ENCODE peak calls at places on chromosomes 1 and 21, in six cellular contexts. O is right cardiac atrium, W is lung, J is tibial artery, K is PC-3, C is WERI-Rb-1. R is an unnamed sample.

GRCh38 chr1:20643080-20643479 is 9.8 kb downstream of the PINK1 start:
- DNase-seq in C (no peak), J (no peak), K (no peak), O (no peak), W (no peak), R (no peak)

GRCh38 chr1:156666862-156667609 is 10.2 kb downstream of the NES start:
- DNase-seq in K (no peak), O (no peak), J (no peak), W (no peak), C (no peak), R (no peak)

GRCh38 chr1:236605030-236605806 is 902 bp upstream of the HEATR1 start:
- DNase-seq in J (no peak), K (no peak), O (no peak), C (no peak), W (no peak), R (no peak)

GRCh38 chr1:228691926-228692325 is 43.4 kb upstream of the RHOU start:
- DNase-seq in C (peak), W (no peak), K (peak), O (no peak), J (no peak), R (no peak)

GRCh38 chr1:210214573-210215409 is 17.8 kb upstream of the SERTAD4 start:
- DNase-seq in K (peak), C (no peak), O (no peak), W (no peak), J (no peak), R (no peak)

GRCh38 chr21:25368531-25368930 is 238.8 kb downstream of the MRPL39 start:
- DNase-seq in K (no peak), O (no peak), J (no peak), C (no peak), W (no peak), R (no peak)

GRCh38 chr1:41483960-41484844 is at the start of gene EDN2:
- DNase-seq in W (peak), K (peak), J (no peak), C (peak), O (no peak), R (no peak)

GRCh38 chr1:219781491-219781890 is 146.9 kb downstream of the SLC30A10 start:
- DNase-seq in O (no peak), K (no peak), J (no peak), C (no peak), W (no peak), R (no peak)

GRCh38 chr1:7539772-7540175 is 231.3 kb upstream of the VAMP3 start:
- DNase-seq in W (peak), O (no peak), J (no peak), K (peak), C (peak), R (peak)

DNA sequence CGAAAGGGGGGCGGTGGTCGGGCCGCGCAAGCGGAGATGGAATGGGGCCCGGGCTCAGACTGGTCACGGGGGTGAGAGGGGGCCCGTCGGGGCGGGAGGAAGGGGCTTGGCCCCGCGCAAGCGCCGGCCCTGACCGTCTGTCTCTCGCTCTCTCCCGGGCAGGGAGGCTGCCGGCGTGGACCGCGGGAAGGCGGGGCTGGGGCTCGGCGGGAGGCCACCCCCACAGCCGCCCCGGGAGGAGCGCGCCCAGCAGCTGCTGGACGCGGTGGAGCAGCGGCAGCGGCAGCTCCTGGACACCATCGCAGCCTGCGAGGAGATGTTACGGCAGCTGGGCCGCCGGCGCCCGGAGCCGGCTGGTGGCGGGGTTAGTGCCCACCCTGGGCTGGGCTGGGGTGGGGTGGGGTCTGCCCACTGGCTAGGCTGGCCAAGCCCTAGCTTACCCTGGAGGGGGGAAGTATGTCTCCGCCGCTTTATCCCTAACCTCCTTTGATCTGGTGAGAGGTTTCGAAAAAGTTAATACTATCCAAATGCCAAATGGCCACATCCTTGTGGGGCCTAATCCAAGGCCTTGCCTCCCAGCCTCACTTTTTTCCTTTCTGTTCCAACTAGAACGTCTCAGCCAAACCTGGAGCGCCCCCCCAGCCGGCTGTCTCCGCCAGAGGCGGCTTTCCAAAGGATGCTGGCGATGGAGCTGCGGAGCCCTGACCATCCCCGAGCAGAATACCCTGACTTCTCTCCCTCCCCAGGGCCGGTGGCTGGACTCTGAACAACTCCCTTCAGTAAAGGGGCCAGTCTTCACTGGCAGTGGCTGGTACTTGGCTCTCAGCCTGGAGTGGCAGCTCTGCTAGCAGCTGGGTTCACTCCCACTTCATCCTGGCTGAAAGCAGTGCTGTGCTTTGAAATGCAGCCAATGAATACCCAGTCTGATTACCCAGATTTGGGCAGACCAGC is 636 bp upstream of the YRDC start:
- DNase-seq in O (peak), J (peak), C (peak), K (peak), W (peak), R (no peak)
- H3K27ac ChIP-seq in O (peak), J (peak), C (peak), K (no peak), W (peak), R (peak)

GRCh38 chr21:29434081-29434480 is 135.4 kb downstream of the BACH1 start:
- DNase-seq in O (no peak), K (no peak), C (no peak), W (no peak), J (no peak), R (no peak)

GRCh38 chr21:29431680-29432079 is 133.0 kb downstream of the BACH1 start:
- DNase-seq in K (no peak), J (no peak), C (no peak), O (no peak), W (no peak), R (no peak)

GRCh38 chr21:29430581-29430980 is 131.9 kb downstream of the BACH1 start:
- DNase-seq in K (no peak), J (no peak), W (no peak), O (no peak), C (no peak), R (no peak)

GRCh38 chr21:29436143-29436542 is 137.4 kb downstream of the BACH1 start:
- DNase-seq in C (no peak), J (no peak), O (peak), K (no peak), W (no peak), R (no peak)

GRCh38 chr21:29433366-29434059 is 134.8 kb downstream of the BACH1 start:
- DNase-seq in J (no peak), K (no peak), W (no peak), O (no peak), C (no peak), R (no peak)
- H3K27ac ChIP-seq in J (no peak), K (no peak), W (no peak), O (no peak), C (no peak), R (no peak)

GRCh38 chr1:33792651-33793050 is 71.2 kb upstream of the HMGB4 start:
- DNase-seq in W (no peak), O (no peak), J (no peak), K (no peak), C (no peak), R (no peak)
- H3K27ac ChIP-seq in W (no peak), O (no peak), J (no peak), K (no peak), C (no peak), R (no peak)

DNA sequence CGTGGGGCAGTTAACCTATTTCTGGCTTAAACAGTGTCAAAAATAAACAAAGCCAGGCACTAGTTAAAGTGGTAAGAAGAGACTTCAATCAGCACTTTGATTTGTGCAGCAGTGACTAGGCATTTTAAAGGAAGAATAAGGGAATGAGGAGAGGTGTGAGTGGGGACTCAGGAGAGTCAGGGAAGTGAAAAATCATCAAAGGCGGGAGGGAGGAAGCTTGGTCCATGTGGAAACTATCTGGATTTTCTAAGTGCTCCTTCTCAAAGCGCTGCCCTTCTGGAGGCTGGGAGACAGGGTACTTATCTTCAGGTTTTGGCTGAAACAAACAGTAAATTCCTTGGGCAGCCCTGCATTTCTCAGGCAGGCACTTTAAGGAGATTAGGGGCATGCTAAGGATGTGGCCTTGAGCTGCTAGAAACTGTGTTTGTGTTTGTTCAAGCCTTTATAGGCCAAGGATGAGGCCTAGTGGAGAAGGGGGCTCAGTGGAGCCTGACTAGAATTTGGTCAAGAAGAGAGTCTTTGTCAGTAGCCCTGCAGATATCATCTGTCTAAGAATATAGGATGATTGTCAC is 486.5 kb downstream of the SIPA1L2 start:
- DNase-seq in C (no peak), K (no peak), J (no peak), O (no peak), W (no peak), R (no peak)
- H3K27ac ChIP-seq in C (no peak), K (peak), J (peak), O (no peak), W (no peak), R (peak)

DNA sequence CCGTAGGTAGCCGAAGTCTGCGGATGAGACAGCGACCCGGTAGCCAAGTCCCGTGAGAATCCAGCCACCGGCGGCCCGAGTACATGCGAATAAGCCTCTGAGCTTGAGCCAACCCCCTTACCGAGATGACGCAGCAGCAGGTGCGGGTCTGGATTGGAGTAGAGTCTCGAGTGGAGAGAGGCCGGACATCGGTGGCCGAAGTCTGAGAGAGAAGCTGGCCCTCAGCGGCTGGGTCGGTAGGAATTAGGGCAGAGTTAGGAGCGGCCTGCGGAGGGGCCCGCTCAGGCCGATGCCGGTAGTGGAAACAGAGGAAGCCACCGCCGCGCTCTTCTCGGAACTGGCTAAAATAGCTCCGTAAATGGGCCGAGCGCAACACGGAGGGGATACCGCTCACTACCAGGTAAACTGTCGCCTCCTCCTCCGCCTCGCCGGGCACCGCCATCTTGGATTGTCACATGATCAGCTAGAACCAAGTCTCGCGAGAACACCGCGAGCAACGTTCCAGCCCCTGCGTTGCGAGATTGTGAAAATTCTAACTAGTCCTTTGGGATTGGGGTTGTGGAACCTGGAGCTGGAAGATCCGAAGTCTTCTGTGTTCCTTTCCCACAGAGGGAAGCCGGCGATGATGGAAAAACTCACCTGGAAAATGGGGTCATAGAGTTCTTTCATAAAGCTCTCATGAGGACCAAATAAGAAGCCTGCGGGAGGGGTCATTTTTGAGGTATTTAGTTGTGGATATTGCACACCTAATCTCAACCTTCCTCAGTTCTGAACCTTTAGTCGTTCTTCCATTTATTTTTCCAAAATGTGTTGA is at the start of gene GPATCH3:
- DNase-seq in W (peak), O (peak), C (peak), K (peak), J (peak), R (peak)
- H3K27ac ChIP-seq in W (peak), O (peak), C (peak), K (peak), J (peak), R (peak)

DNA sequence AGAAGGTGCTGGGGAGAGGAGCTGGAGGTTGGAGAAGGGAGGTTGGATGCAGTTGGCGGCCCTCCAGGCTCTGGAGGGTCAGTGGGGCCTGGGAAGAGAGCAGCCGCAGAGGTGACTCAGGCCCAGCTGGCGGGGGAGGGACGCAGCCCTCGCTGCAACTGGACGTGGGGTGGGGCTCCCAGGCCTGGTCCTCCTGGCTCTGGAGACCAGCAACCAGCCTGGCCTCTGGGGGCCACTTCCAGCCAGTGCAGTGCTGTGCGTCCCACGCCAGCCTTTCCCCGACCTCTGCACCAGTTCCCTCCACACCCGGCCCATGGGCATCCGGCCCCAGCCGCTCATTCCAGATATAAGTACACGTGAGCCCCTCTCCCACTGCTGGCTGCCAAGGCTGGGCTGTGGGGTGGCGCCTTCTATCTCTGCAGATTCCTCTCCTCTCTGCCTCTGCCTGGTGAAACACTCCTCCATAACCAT is 38.0 kb upstream of the COL18A1 start:
- DNase-seq in J (peak), W (no peak), C (no peak), O (peak), K (peak), R (no peak)
- H3K27ac ChIP-seq in J (peak), W (peak), C (no peak), O (no peak), K (peak), R (no peak)

GRCh38 chr1:166907763-166908162 is 31.7 kb upstream of the TADA1 start:
- DNase-seq in K (no peak), O (no peak), J (no peak), C (no peak), W (no peak), R (no peak)
- H3K27ac ChIP-seq in K (no peak), O (no peak), J (no peak), C (no peak), W (no peak), R (no peak)